ENCODE peak calls at places on chromosome 3, in ten cellular contexts. O, Y, V, G, M, U, P, A, T and J are unnamed samples.

GRCh38 chr3:197854596-197855343 is 63.7 kb downstream of the LRCH3 start:
- DNase-seq in M (no peak), A (peak; percentile 4), T (no peak), V (no peak), U (no peak), P (no peak), G (no peak), O (no peak), Y (peak; percentile 30), J (peak; percentile 92)

GRCh38 chr3:11465744-11466611 is 177.7 kb downstream of the VGLL4 start:
- DNase-seq in G (no peak), T (no peak), V (peak; percentile 89), A (no peak), M (no peak), P (no peak), O (no peak), Y (no peak), U (no peak), J (no peak)

GRCh38 chr3:169542347-169542751 is 121.2 kb downstream of the MECOM start:
- DNase-seq in O (no peak), V (no peak), Y (no peak), A (no peak), U (no peak), P (no peak), G (no peak), T (no peak), M (no peak), J (no peak)

GRCh38 chr3:42314411-42314810 is 48.4 kb upstream of the CCK start:
- DNase-seq in T (no peak), A (peak; percentile 21), U (no peak), G (no peak), O (no peak), M (no peak), P (no peak), V (no peak), Y (no peak), J (peak; percentile 58)

GRCh38 chr3:51711352-51712019 is 4.6 kb downstream of the GRM2 start:
- DNase-seq in U (no peak), M (no peak), O (peak; percentile 5), G (peak; percentile 13), T (no peak), V (no peak), Y (no peak), P (peak; percentile 12), A (no peak), J (no peak)

GRCh38 chr3:23421811-23422510 is 218.8 kb downstream of the UBE2E2 start:
- DNase-seq in T (no peak), U (no peak), O (no peak), M (no peak), V (no peak), P (no peak), G (no peak), Y (no peak), A (no peak), J (no peak)

GRCh38 chr3:95351158-95351557 is 1288.3 kb downstream of the NSUN3 start:
- DNase-seq in T (no peak), P (no peak), M (no peak), A (no peak), Y (no peak), G (no peak), O (no peak), U (no peak), V (no peak), J (no peak)

GRCh38 chr3:112979244-112979832 is 4.4 kb upstream of the CD200R1 start:
- DNase-seq in Y (no peak), U (peak; percentile 7), M (no peak), P (no peak), G (no peak), V (no peak), A (peak; percentile 13), T (no peak), O (no peak), J (peak; percentile 68)

GRCh38 chr3:31732548-31732947 is 199.8 kb downstream of the STT3B start:
- DNase-seq in U (no peak), M (no peak), T (no peak), G (no peak), Y (no peak), A (no peak), V (no peak), P (no peak), O (no peak), J (no peak)

GRCh38 chr3:188139466-188139865 is 14.5 kb upstream of the LPP start:
- DNase-seq in Y (no peak), T (no peak), U (no peak), G (no peak), O (no peak), P (no peak), V (no peak), A (no peak), M (no peak), J (no peak)

GRCh38 chr3:175836622-175837021 is 977.5 kb downstream of the NAALADL2 start:
- DNase-seq in M (no peak), V (no peak), A (no peak), Y (no peak), G (no peak), T (no peak), P (no peak), O (no peak), U (no peak), J (peak; percentile 42)

GRCh38 chr3:166456291-166456690 is 619.1 kb upstream of the BCHE start:
- DNase-seq in M (no peak), G (no peak), Y (no peak), O (no peak), T (no peak), A (no peak), V (no peak), P (no peak), U (no peak), J (no peak)

DNA sequence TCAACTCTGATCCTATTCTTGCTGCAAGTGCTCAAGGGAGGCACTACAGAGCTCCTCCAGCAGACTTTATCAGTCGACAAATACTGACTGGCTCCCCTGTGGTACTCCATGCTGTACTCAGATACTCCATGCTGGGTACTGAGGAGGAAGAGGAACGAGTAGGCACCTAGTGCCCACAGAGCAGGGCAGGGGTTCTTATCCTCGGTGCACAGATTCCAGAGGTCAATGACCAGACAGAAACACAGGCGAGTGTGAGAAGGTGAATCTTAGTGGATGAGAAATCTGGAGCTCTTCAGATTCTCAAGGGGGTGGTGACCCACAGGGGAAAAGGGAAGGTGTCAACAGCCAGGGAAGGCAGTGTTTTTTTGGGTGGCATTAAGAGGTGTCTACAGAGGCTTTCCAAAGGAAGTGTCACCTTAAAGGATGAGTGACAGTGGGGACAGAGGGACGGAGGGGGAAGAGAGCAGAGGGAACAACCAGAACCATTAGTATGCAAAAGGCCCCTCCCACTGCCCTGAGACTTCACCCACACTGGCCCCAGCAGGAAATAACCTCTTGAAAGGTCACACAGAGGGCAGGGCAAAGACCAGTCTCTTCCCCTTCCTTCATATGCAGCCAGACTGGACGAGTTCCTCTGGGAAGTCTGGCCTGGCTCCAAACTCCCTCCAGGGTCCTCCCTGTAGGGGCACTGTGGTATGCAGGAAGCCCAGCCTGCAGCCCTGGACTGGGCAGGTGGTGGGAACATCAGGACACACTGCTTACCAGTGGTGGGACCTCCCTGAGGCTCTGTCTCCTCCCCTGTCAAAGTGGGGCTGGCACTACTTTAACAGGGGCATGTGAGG is 27.5 kb downstream of the CCDC12 start:
- DNase-seq in T (peak; percentile 65), V (peak; percentile 65), M (no peak), A (no peak), U (no peak), G (peak; percentile 60), O (no peak), Y (no peak), P (no peak), J (peak; percentile 41)
- TF ChIP-seq POLR2AphosphoS5 in T (no peak), V (no peak), M (no peak), A (no peak), U (no peak), G (peak; percentile 61), O (no peak), Y (no peak), P (no peak), J (no peak)

GRCh38 chr3:39267631-39268553 is 11.9 kb downstream of the CX3CR1 start:
- DNase-seq in O (no peak), U (no peak), Y (no peak), T (no peak), V (no peak), M (no peak), P (no peak), A (no peak), G (no peak), J (no peak)
- TF ChIP-seq POLR2AphosphoS5 in O (no peak), U (no peak), Y (no peak), T (no peak), V (no peak), M (no peak), P (no peak), A (no peak), G (no peak), J (no peak)

GRCh38 chr3:50254577-50255250 is 14.2 kb upstream of the SEMA3B start:
- DNase-seq in T (no peak), V (peak; percentile 85), M (peak; percentile 87), O (no peak), U (no peak), P (no peak), G (peak; percentile 64), Y (no peak), A (no peak), J (peak; percentile 60)
- TF ChIP-seq POLR2AphosphoS5 in T (no peak), V (peak; percentile 66), M (no peak), O (no peak), U (no peak), P (no peak), G (peak; percentile 3), Y (no peak), A (no peak), J (no peak)

GRCh38 chr3:183189641-183190040 is 27.1 kb upstream of the LAMP3 start:
- DNase-seq in P (no peak), V (no peak), G (no peak), A (no peak), M (no peak), T (no peak), Y (no peak), O (no peak), U (no peak), J (no peak)

GRCh38 chr3:183188895-183189462 is 26.4 kb upstream of the LAMP3 start:
- DNase-seq in M (no peak), O (peak; percentile 24), V (no peak), A (peak; percentile 23), Y (no peak), P (no peak), G (peak; percentile 47), T (peak; percentile 43), U (peak; percentile 48), J (peak; percentile 78)

GRCh38 chr3:183182073-183182472 is 19.5 kb upstream of the LAMP3 start:
- DNase-seq in U (no peak), G (no peak), Y (no peak), M (no peak), T (no peak), A (no peak), P (no peak), O (no peak), V (no peak), J (no peak)

GRCh38 chr3:183182732-183183610 is 20.4 kb upstream of the LAMP3 start:
- DNase-seq in P (no peak), G (no peak), M (no peak), A (no peak), O (no peak), T (no peak), V (no peak), U (no peak), Y (no peak), J (no peak)

DNA sequence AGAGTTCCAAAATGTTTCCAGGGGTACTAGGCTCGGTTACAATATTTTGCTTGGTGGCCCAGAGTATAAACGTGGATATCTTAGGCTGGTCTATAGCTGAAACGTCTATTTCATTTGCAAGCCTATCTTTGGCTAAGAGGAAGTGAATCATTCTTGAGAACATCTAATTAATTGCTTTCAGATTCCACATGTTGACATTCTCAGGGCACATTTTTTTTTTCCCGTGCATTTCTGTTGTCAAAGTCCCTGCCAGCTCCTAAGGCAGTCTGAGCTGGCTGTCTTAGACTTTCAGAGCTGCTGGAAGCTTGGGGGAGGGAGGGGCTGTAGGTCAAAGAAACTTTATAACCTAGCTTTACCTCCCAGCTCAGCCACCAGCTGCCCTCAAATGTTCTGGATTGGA is 23.2 kb upstream of the LAMP3 start:
- DNase-seq in V (no peak), T (no peak), G (no peak), Y (no peak), M (no peak), O (no peak), P (no peak), A (no peak), U (no peak), J (no peak)
- TF ChIP-seq POLR2AphosphoS5 in V (no peak), T (no peak), G (no peak), Y (no peak), M (no peak), O (no peak), P (no peak), A (no peak), U (no peak), J (no peak)